ENCODE peak calls at places on chromosomes 11 and 22, in four cellular contexts. L, E, Y and J are unnamed samples.

GRCh38 chr22:31846161-31847115 is 92.6 kb downstream of the DEPDC5 start:
- DNase-seq in Y (no peak), L (peak), E (no peak), J (peak)

GRCh38 chr22:23183107-23183698 is 2.9 kb downstream of the BCR start:
- DNase-seq in Y (peak), E (peak), L (peak), J (peak)

GRCh38 chr11:12117200-12117995 is 7.0 kb downstream of the MICAL2 start:
- DNase-seq in L (no peak), E (no peak), Y (no peak), J (no peak)

GRCh38 chr22:49013707-49014106 is 814.0 kb downstream of the BRD1 start:
- DNase-seq in E (no peak), Y (no peak), L (no peak), J (no peak)

GRCh38 chr11:64713031-64713780 is 9.8 kb downstream of the NRXN2 start:
- DNase-seq in L (peak), Y (no peak), E (peak), J (peak)

GRCh38 chr22:19826619-19826950 is 28.1 kb downstream of the GNB1L start:
- DNase-seq in Y (no peak), L (no peak), E (no peak), J (no peak)

GRCh38 chr22:29071261-29072045 is 1.4 kb upstream of the KREMEN1 start:
- DNase-seq in Y (no peak), E (peak), L (peak), J (peak)

GRCh38 chr22:37203354-37204044 is 8.8 kb downstream of the SSTR3 start:
- DNase-seq in Y (no peak), E (no peak), L (no peak), J (no peak)

GRCh38 chr11:121656333-121657090 is 203.7 kb upstream of the SORL1-AS1 start:
- DNase-seq in L (no peak), E (no peak), Y (peak), J (no peak)

GRCh38 chr11:25566298-25567200 is 765.4 kb upstream of the ANO3 start:
- DNase-seq in L (peak), E (peak), Y (peak), J (peak)

GRCh38 chr11:116500002-116500832 is 272.6 kb downstream of the BUD13 start:
- DNase-seq in Y (no peak), E (no peak), L (no peak), J (no peak)
- H3K4me3 ChIP-seq in Y (no peak), E (no peak), L (no peak), J (no peak)

DNA sequence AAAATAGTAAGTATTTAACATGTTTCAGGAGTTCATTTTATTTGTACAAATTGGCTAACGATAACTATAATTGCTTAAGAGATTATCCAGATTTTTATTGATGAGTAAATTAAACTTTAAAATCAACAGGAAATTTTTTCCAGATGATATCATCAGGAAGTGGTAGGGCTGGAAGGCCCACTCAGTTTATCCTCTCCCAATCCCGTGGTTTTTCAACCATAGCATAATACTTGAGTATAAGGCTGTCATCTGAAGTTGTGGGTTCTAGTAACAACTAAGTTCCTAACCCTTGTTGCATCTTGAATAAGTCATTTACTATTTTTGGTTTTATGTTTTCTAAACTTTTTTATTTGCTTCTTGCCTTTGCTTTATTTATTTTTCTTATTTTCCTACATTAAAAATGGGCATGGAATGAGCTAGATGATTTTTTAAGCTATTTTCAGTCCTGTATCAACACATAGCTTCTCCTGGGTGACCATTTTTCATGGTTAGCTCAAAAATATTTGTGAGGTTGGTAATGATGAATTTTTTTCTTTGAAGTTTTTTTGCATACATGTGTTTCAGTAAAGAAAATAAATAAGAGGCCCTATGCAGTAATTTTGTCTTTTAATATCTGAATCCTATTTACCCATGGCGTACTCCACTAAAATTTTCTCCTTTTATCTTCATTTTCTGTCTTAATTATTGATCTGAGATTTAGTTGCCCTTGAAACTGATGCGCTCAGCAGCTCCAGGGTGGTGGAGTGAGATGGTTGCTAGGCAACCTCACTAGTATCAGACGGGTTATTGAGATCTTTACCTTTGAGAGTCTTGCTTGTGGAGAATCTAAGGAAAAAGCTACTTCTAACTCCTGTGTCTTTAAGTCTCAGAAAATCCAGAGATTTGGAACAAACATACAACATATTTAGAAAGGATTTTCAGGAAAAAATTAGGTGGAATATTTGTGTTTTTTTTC is 452.0 kb upstream of the CCDC179 start:
- DNase-seq in E (no peak), L (peak), Y (no peak), J (no peak)
- TF ChIP-seq CTCF in E (no peak), L (no peak), Y (no peak), J (no peak)

DNA sequence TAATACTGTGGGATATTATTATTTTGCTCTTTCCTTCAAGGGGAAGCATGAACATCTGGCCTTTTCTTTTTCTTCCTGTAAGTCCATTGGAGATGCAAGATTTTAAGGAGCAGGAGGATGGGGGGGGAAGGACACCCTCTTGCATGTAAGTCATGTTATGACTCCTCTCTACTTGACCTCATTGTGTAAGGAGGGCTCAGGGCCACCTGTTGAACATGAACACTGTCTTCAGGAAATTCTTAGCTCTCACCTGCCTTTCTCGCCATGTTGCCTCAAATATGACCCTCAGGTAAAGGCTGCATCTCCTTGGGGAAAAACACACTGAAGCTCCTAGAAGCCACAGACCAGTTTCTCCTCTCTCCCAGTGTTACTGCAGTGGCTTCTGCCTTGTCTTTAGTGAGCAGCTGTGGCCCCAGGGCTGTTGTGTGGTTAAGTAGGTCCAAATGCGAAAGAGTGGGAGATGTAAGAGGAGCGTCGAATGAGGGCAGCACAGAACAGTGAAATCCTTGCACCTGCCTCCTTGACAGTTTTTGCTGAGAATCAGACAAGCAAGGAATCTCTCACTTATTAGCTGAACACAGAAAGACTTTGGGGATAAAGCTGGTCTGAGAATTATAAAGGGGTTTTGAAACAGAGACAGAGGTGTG is 1.3 kb upstream of the RAG1 start:
- DNase-seq in Y (no peak), L (no peak), E (no peak), J (no peak)
- H3K4me3 ChIP-seq in Y (no peak), L (no peak), E (no peak), J (no peak)

GRCh38 chr11:43825217-43825816 is 55.3 kb upstream of the ALKBH3 start:
- DNase-seq in Y (peak), E (peak), L (no peak), J (peak)
- TF ChIP-seq CTCF in Y (no peak), E (peak), L (peak), J (peak)

DNA sequence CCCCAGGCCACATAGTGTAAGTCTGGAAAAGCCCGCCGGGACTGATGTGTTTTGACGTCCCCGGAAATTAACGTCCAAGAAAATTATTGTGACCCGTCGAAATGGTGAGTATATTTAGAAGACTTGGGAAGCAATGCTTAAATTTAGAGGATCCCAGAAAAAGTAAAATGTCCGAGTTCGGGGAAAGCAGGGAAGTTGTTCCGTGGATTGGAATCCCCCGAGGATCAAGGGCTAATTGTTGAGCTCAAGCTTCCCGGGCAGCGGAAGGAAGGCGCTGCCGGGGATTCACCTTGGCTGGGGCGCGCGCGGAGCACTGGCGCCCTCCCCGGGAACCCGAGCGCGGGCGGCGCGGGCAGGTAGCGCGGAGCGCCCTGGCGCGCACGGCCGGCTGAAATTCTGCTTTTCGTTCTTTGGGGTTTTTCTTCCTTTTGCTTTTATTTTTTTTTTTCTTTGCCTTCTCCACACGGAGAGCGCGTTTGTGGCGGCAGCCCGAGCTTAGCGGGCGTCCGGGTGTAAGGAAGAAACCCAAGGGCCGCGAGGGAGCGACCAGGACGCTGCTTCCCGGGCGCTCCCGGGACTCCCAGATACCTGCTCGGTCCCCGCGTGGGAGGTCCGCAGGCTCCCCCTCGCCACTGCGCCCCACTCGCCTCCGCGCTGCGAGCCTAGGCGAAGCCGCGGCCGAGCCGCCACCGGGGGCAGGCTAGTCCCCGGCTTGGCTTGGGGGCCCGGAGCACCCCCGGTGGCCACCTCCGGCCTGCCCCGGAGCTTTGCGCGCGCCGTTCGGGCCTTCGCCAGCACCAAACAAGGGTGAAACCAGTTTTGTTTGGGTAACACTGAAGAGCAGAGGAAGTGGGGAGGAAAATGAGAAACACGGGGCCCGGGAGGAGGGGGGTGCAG is 4.7 kb upstream of the IGF2 start:
- DNase-seq in Y (no peak), L (no peak), E (no peak), J (no peak)
- H3K4me3 ChIP-seq in Y (no peak), L (no peak), E (no peak), J (no peak)

DNA sequence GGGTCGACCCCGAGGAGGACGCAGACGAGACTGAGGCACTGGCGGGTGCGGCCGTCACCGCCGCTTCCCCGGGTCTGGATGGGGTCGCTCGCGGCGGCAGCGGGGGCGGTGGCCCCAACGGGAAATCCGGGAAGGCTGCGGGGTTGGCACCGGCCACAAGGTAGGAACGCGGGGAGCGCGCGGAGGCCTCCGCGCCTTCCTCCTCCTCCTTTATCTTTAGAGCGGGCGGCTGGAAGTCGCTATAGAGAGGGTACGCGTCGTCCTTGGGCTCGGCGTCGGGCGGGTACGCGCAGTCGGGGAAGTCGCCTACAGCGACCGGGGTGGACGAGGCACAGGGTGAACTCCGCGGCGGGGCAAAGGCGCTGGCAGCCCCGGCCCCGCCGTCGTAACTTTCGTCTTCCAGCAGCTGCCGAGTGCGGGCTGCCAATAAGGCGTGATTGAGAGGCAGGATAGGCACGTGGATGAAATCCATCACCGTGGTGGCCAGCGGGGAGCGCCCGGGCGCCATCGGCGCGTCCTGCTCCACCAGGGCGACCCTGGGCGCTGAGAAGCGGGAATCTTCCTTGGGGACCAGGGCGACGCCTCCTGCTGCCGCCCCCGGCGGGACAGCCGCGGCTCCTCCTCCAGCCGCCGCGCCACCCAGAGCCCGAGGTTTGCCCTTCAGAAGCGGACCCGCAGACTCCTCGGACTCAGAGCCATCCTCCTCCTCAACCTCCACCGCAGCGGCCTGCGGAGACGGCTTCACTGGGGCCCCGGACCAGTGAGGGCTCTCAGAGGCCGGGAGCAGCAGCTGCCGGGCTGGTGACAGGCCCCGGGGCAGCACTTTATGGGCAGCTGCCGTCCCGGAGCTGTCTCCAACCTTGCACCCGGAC is 1.7 kb downstream of the PGR start:
- DNase-seq in E (peak), Y (peak), L (no peak), J (no peak)
- TF ChIP-seq CTCF in E (no peak), Y (no peak), L (no peak), J (no peak)